ENCODE peak calls at places on chromosomes 13 and 19, in nine cellular contexts. One of them, this sample, is unnamed.
A peak's percentile ranks its signal among the peaks of the same experiment; 100 is the strongest.

GRCh38 chr19:17159466-17160393 is 55.4 kb upstream of the USE1 start:
- DNase-seq in SK-N-SH: no peak
- DNase-seq in H9: peak; percentile 91
- DNase-seq in fibroblast of lung: peak; percentile 5
- DNase-seq in PC-3: no peak
- DNase-seq in neural progenitor cell: no peak
- DNase-seq in astrocyte: peak; percentile 2
- DNase-seq in mesendoderm: peak; percentile 61
- DNase-seq in neuronal stem cell: no peak
- DNase-seq in this sample: peak; percentile 91

GRCh38 chr19:7998081-7998480 is 7.4 kb downstream of the ELAVL1 start:
- DNase-seq in SK-N-SH: no peak
- DNase-seq in H9: no peak
- DNase-seq in fibroblast of lung: peak; percentile 5
- DNase-seq in PC-3: no peak
- DNase-seq in neural progenitor cell: no peak
- DNase-seq in astrocyte: peak; percentile 46
- DNase-seq in mesendoderm: no peak
- DNase-seq in neuronal stem cell: no peak
- DNase-seq in this sample: no peak

GRCh38 chr13:26021516-26021915 is 30.3 kb downstream of the SHISA2 start:
- DNase-seq in SK-N-SH: no peak
- DNase-seq in H9: no peak
- DNase-seq in fibroblast of lung: no peak
- DNase-seq in PC-3: peak; percentile 71
- DNase-seq in neural progenitor cell: no peak
- DNase-seq in astrocyte: peak; percentile 48
- DNase-seq in mesendoderm: no peak
- DNase-seq in neuronal stem cell: no peak
- DNase-seq in this sample: no peak

GRCh38 chr19:15317392-15318011 is 14.8 kb downstream of the BRD4 start:
- DNase-seq in SK-N-SH: no peak
- DNase-seq in H9: no peak
- DNase-seq in fibroblast of lung: peak; percentile 63
- DNase-seq in PC-3: no peak
- DNase-seq in neural progenitor cell: no peak
- DNase-seq in astrocyte: peak; percentile 68
- DNase-seq in mesendoderm: no peak
- DNase-seq in neuronal stem cell: no peak
- DNase-seq in this sample: no peak

GRCh38 chr19:31300406-31300805 is 48.8 kb downstream of the TSHZ3 start:
- DNase-seq in SK-N-SH: no peak
- DNase-seq in H9: no peak
- DNase-seq in fibroblast of lung: no peak
- DNase-seq in PC-3: no peak
- DNase-seq in neural progenitor cell: no peak
- DNase-seq in astrocyte: no peak
- DNase-seq in mesendoderm: no peak
- DNase-seq in neuronal stem cell: no peak
- DNase-seq in this sample: no peak

GRCh38 chr13:97231118-97231831 is 9.1 kb downstream of the MBNL2 start:
- DNase-seq in SK-N-SH: no peak
- DNase-seq in H9: no peak
- DNase-seq in fibroblast of lung: no peak
- DNase-seq in PC-3: no peak
- DNase-seq in neural progenitor cell: no peak
- DNase-seq in astrocyte: no peak
- DNase-seq in mesendoderm: no peak
- DNase-seq in neuronal stem cell: no peak
- DNase-seq in this sample: no peak

GRCh38 chr13:25715760-25716159 is 336.1 kb downstream of the SHISA2 start:
- DNase-seq in SK-N-SH: no peak
- DNase-seq in H9: no peak
- DNase-seq in fibroblast of lung: no peak
- DNase-seq in PC-3: no peak
- DNase-seq in neural progenitor cell: no peak
- DNase-seq in astrocyte: no peak
- DNase-seq in mesendoderm: no peak
- DNase-seq in neuronal stem cell: no peak
- DNase-seq in this sample: no peak

GRCh38 chr13:51958217-51958547 is 53.1 kb downstream of the ATP7B start:
- DNase-seq in SK-N-SH: no peak
- DNase-seq in H9: no peak
- DNase-seq in fibroblast of lung: no peak
- DNase-seq in PC-3: peak; percentile 69
- DNase-seq in neural progenitor cell: no peak
- DNase-seq in astrocyte: no peak
- DNase-seq in mesendoderm: peak; percentile 10
- DNase-seq in neuronal stem cell: no peak
- DNase-seq in this sample: no peak

GRCh38 chr13:20446405-20446804 is 79.3 kb downstream of the CRYL1 start:
- DNase-seq in SK-N-SH: no peak
- DNase-seq in H9: no peak
- DNase-seq in fibroblast of lung: no peak
- DNase-seq in PC-3: no peak
- DNase-seq in neural progenitor cell: no peak
- DNase-seq in astrocyte: no peak
- DNase-seq in mesendoderm: no peak
- DNase-seq in neuronal stem cell: no peak
- DNase-seq in this sample: no peak

GRCh38 chr19:47110521-47111080 is 3.0 kb downstream of the ZC3H4 start:
- DNase-seq in SK-N-SH: no peak
- DNase-seq in H9: no peak
- DNase-seq in fibroblast of lung: no peak
- DNase-seq in PC-3: peak; percentile 26
- DNase-seq in neural progenitor cell: peak; percentile 38
- DNase-seq in astrocyte: no peak
- DNase-seq in mesendoderm: peak; percentile 35
- DNase-seq in neuronal stem cell: no peak
- DNase-seq in this sample: peak; percentile 72

GRCh38 chr13:99290890-99291289 is 16.3 kb downstream of the GPR183 start:
- DNase-seq in SK-N-SH: no peak
- DNase-seq in H9: no peak
- DNase-seq in fibroblast of lung: no peak
- DNase-seq in PC-3: no peak
- DNase-seq in neural progenitor cell: no peak
- DNase-seq in astrocyte: no peak
- DNase-seq in mesendoderm: no peak
- DNase-seq in neuronal stem cell: no peak
- DNase-seq in this sample: no peak

GRCh38 chr13:46158983-46159382 is 23.0 kb downstream of the LCP1 start:
- DNase-seq in SK-N-SH: no peak
- DNase-seq in H9: no peak
- DNase-seq in fibroblast of lung: no peak
- DNase-seq in PC-3: no peak
- DNase-seq in neural progenitor cell: no peak
- DNase-seq in astrocyte: no peak
- DNase-seq in mesendoderm: no peak
- DNase-seq in neuronal stem cell: no peak
- DNase-seq in this sample: no peak

GRCh38 chr13:46160065-46160464 is 21.9 kb downstream of the LCP1 start:
- DNase-seq in SK-N-SH: no peak
- DNase-seq in H9: no peak
- DNase-seq in fibroblast of lung: no peak
- DNase-seq in PC-3: no peak
- DNase-seq in neural progenitor cell: no peak
- DNase-seq in astrocyte: no peak
- DNase-seq in mesendoderm: no peak
- DNase-seq in neuronal stem cell: no peak
- DNase-seq in this sample: no peak

GRCh38 chr13:46164661-46165060 is 17.3 kb downstream of the LCP1 start:
- DNase-seq in SK-N-SH: no peak
- DNase-seq in H9: no peak
- DNase-seq in fibroblast of lung: no peak
- DNase-seq in PC-3: no peak
- DNase-seq in neural progenitor cell: no peak
- DNase-seq in astrocyte: no peak
- DNase-seq in mesendoderm: no peak
- DNase-seq in neuronal stem cell: no peak
- DNase-seq in this sample: no peak

GRCh38 chr13:46158222-46158621 is 23.8 kb downstream of the LCP1 start:
- DNase-seq in SK-N-SH: no peak
- DNase-seq in H9: no peak
- DNase-seq in fibroblast of lung: no peak
- DNase-seq in PC-3: no peak
- DNase-seq in neural progenitor cell: no peak
- DNase-seq in astrocyte: no peak
- DNase-seq in mesendoderm: no peak
- DNase-seq in neuronal stem cell: no peak
- DNase-seq in this sample: no peak

DNA sequence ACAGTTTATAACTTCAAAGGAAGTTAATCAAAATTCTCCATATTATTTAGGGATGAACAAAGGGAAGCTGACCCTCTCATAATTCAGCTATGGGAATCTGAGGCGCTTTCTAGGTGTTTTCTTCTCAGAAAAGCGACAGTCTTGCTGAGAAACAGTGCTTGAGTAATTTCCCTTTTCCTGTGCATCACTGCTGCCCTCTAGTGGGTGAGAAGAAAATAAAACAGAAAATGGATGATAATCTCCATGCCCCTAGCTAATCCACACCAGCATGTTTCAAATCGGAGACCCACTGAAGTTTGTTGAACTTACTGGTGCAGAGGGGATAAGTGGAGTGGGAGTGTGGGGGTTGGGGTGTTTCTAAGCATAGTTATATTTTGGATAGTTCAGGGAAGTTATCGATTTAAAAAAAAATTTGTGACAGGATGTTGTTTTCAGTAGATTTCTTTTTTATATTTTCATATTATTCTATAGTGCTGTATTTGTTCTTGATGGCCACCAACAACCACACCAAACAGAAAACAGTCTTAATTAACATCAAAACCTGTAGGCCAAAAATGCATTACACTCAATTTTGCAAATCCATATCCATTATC is 21.4 kb downstream of the LCP1 start:
- DNase-seq in SK-N-SH: peak; percentile 75
- DNase-seq in H9: no peak
- DNase-seq in fibroblast of lung: peak; percentile 72
- DNase-seq in PC-3: peak; percentile 57
- DNase-seq in neural progenitor cell: peak; percentile 53
- DNase-seq in astrocyte: peak; percentile 18
- DNase-seq in mesendoderm: peak; percentile 81
- DNase-seq in neuronal stem cell: peak; percentile 49
- DNase-seq in this sample: peak; percentile 87
- H3K4me2 ChIP-seq in SK-N-SH: no peak overlapping the region
- H3K4me2 ChIP-seq in H9: no peak overlapping the region
- H3K4me2 ChIP-seq in fibroblast of lung: peak overlapping the region; percentile 13
- H3K4me2 ChIP-seq in PC-3: no peak overlapping the region
- H3K4me2 ChIP-seq in neural progenitor cell: no peak overlapping the region
- H3K4me2 ChIP-seq in astrocyte: peak overlapping the region; percentile 31
- H3K4me2 ChIP-seq in mesendoderm: no peak overlapping the region
- H3K4me2 ChIP-seq in neuronal stem cell: no peak overlapping the region
- H3K4me2 ChIP-seq in this sample: no peak overlapping the region

GRCh38 chr13:37306778-37307544 is 201.5 kb upstream of the CSNK1A1L start:
- DNase-seq in SK-N-SH: no peak
- DNase-seq in H9: no peak
- DNase-seq in fibroblast of lung: peak; percentile 93
- DNase-seq in PC-3: peak; percentile 88
- DNase-seq in neural progenitor cell: no peak
- DNase-seq in astrocyte: peak; percentile 99
- DNase-seq in mesendoderm: no peak
- DNase-seq in neuronal stem cell: no peak
- DNase-seq in this sample: no peak
- H3K9ac ChIP-seq in SK-N-SH: peak overlapping the region; percentile 55
- H3K9ac ChIP-seq in H9: no peak overlapping the region
- H3K9ac ChIP-seq in fibroblast of lung: no peak overlapping the region
- H3K9ac ChIP-seq in PC-3: no peak overlapping the region
- H3K9ac ChIP-seq in neural progenitor cell: no peak overlapping the region
- H3K9ac ChIP-seq in astrocyte: peak overlapping the region; percentile 76
- H3K9ac ChIP-seq in mesendoderm: no peak overlapping the region
- H3K9ac ChIP-seq in neuronal stem cell: no peak overlapping the region
- H3K9ac ChIP-seq in this sample: no peak overlapping the region

DNA sequence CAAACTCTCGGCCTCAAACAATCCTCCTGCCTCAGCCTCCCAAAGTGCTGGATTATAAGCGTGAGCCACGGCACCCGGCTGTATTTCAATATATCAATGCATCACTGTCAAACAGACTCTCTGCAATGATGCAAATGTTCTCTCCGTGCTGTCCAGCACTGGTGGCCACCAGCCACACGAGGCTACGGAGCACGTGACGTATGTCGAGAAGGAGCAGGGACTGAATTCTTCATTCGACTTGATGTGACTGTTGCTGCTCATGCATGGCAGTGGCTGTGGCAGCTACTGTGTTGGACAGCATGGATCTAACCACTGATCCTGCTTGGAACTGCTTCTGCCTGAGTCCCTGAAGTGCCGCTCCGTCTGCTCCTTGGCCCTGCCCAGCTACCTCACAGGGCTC is 9.8 kb downstream of the LRRC4B start:
- DNase-seq in SK-N-SH: no peak
- DNase-seq in H9: no peak
- DNase-seq in fibroblast of lung: no peak
- DNase-seq in PC-3: no peak
- DNase-seq in neural progenitor cell: no peak
- DNase-seq in astrocyte: no peak
- DNase-seq in mesendoderm: no peak
- DNase-seq in neuronal stem cell: no peak
- DNase-seq in this sample: no peak
- H3K4me2 ChIP-seq in SK-N-SH: no peak overlapping the region
- H3K4me2 ChIP-seq in H9: no peak overlapping the region
- H3K4me2 ChIP-seq in fibroblast of lung: no peak overlapping the region
- H3K4me2 ChIP-seq in PC-3: no peak overlapping the region
- H3K4me2 ChIP-seq in neural progenitor cell: no peak overlapping the region
- H3K4me2 ChIP-seq in astrocyte: no peak overlapping the region
- H3K4me2 ChIP-seq in mesendoderm: no peak overlapping the region
- H3K4me2 ChIP-seq in neuronal stem cell: no peak overlapping the region
- H3K4me2 ChIP-seq in this sample: no peak overlapping the region

DNA sequence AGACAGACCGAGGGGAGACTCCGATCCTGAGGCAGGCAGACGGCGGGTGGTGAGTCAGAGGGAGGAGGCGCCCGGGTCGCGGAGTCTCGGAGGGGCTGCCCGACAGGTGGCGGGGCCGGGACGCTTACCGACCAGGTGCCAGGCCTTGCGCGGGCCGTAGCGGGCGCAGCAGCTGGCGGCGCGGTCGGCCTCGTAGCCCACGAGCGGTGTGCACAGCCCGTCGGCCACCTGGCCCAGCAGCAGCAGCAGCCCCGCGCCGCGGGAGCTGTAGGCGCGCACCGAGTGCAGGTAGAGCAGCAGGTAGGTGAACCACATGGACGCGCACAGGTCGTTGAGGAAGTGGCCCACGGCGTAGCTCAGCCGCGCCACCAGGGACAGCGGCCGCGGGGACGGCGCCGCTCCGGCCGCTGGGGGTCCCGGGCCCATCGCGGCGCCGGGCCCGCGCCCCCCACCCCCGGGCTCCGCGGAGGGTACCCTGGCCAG is 367 bp downstream of the MFSD12 start:
- DNase-seq in SK-N-SH: peak; percentile 74
- DNase-seq in H9: peak; percentile 33
- DNase-seq in fibroblast of lung: no peak
- DNase-seq in PC-3: peak; percentile 45
- DNase-seq in neural progenitor cell: peak; percentile 67
- DNase-seq in astrocyte: peak; percentile 20
- DNase-seq in mesendoderm: peak; percentile 49
- DNase-seq in neuronal stem cell: no peak
- DNase-seq in this sample: peak; percentile 70
- H3K9ac ChIP-seq in SK-N-SH: peak overlapping the region; percentile 58
- H3K9ac ChIP-seq in H9: no peak overlapping the region
- H3K9ac ChIP-seq in fibroblast of lung: peak overlapping the region; percentile 70
- H3K9ac ChIP-seq in PC-3: peak overlapping the region; percentile 76
- H3K9ac ChIP-seq in neural progenitor cell: peak overlapping the region; percentile 39
- H3K9ac ChIP-seq in astrocyte: peak overlapping the region; percentile 87
- H3K9ac ChIP-seq in mesendoderm: peak overlapping the region; percentile 90
- H3K9ac ChIP-seq in neuronal stem cell: peak overlapping the region; percentile 98
- H3K9ac ChIP-seq in this sample: peak overlapping the region; percentile 81

This sample was measured in Karpas-422.